ENCODE peak calls at places on chromosomes 7 and 10, in seven cellular contexts. X is left ventricle myocardium inferior, Z is neural crest cell, U is KG1, A is caudate nucleus, O is A172, Q is astrocyte of the spinal cord. J is an unnamed sample.

GRCh38 chr10:72375585-72375984 is 20.9 kb upstream of the DNAJB12 start:
- DNase-seq in X (no peak), Z (no peak), Q (no peak), A (peak; percentile 8), O (peak; percentile 13), U (no peak), J (peak; percentile 55)

GRCh38 chr10:90777614-90778013 is 80.2 kb downstream of the HTR7 start:
- DNase-seq in A (no peak), Z (no peak), X (no peak), U (no peak), O (no peak), Q (no peak), J (no peak)

GRCh38 chr7:132418840-132419239 is 157.4 kb downstream of the PLXNA4 start:
- DNase-seq in Q (no peak), Z (no peak), A (no peak), O (no peak), X (no peak), U (no peak), J (no peak)

GRCh38 chr7:8068892-8069686 is 100.5 kb downstream of the GLCCI1 start:
- DNase-seq in O (no peak), Z (no peak), X (peak; percentile 28), Q (no peak), A (peak; percentile 18), U (no peak), J (no peak)

GRCh38 chr10:128044961-128045832 is 81.0 kb downstream of the MKI67 start:
- DNase-seq in U (no peak), X (no peak), Q (no peak), Z (no peak), A (no peak), O (no peak), J (no peak)

GRCh38 chr7:44617225-44617885 is 10.9 kb downstream of the OGDH start:
- DNase-seq in O (peak; percentile 43), A (no peak), Z (no peak), Q (peak; percentile 64), X (no peak), U (no peak), J (no peak)

GRCh38 chr10:100985336-100985735 is 2.0 kb downstream of the MRPL43 start:
- DNase-seq in Z (no peak), X (no peak), Q (no peak), O (no peak), U (no peak), A (no peak), J (no peak)

GRCh38 chr10:35640474-35640873 is 1.6 kb downstream of the FZD8 start:
- DNase-seq in O (peak; percentile 38), U (no peak), Q (peak; percentile 66), A (no peak), Z (peak; percentile 61), X (peak; percentile 69), J (peak; percentile 73)

GRCh38 chr7:84506151-84506550 is 311.6 kb upstream of the SEMA3A start:
- DNase-seq in U (no peak), X (no peak), Q (no peak), O (no peak), Z (no peak), A (no peak), J (no peak)

GRCh38 chr10:7551891-7552731 is 114.7 kb downstream of the ITIH5 start:
- DNase-seq in X (peak; percentile 55), U (no peak), Z (no peak), O (no peak), A (no peak), Q (no peak), J (no peak)

GRCh38 chr7:3844545-3845151 is 543.6 kb downstream of the SDK1 start:
- DNase-seq in Z (no peak), X (no peak), A (no peak), U (no peak), O (no peak), Q (no peak), J (no peak)

GRCh38 chr10:132636358-132636757 is 98.8 kb downstream of the INPP5A start:
- DNase-seq in X (peak; percentile 15), O (no peak), U (no peak), Q (no peak), A (no peak), Z (no peak), J (no peak)

GRCh38 chr7:12570529-12571461 is at the start of gene SCIN:
- DNase-seq in Q (peak; percentile 17), X (peak; percentile 22), Z (peak; percentile 22), O (no peak), A (no peak), U (no peak), J (peak; percentile 61)

GRCh38 chr10:68156373-68157185 is 47.3 kb downstream of the MYPN start:
- DNase-seq in A (peak; percentile 20), Q (peak; percentile 75), U (peak; percentile 3), X (no peak), O (peak; percentile 76), Z (peak; percentile 36), J (peak; percentile 78)

GRCh38 chr7:142357953-142358520 is 100.2 kb upstream of the PRSS58 start:
- DNase-seq in U (peak; percentile 4), Z (no peak), X (no peak), O (peak; percentile 64), Q (peak; percentile 72), A (peak; percentile 30), J (peak; percentile 82)

GRCh38 chr7:30804078-30804661 is 33.0 kb downstream of the MINDY4 start:
- DNase-seq in U (no peak), O (peak; percentile 95), Q (peak; percentile 93), Z (no peak), X (no peak), A (no peak), J (no peak)

GRCh38 chr10:55742487-55742886 is 618.6 kb downstream of the ZWINT start:
- DNase-seq in A (no peak), X (no peak), Z (no peak), U (no peak), O (no peak), Q (no peak), J (peak; percentile 3)

GRCh38 chr7:34096135-34096775 is 190.9 kb downstream of the BMPER start:
- DNase-seq in Z (no peak), O (peak; percentile 23), U (no peak), Q (peak; percentile 88), X (peak; percentile 65), A (no peak), J (no peak)

GRCh38 chr7:150382844-150383225 is 3.7 kb downstream of the ZNF775 start:
- DNase-seq in X (no peak), Q (no peak), Z (no peak), U (no peak), O (no peak), A (no peak), J (no peak)

GRCh38 chr7:104943502-104944343 is 70.3 kb upstream of the KMT2E start:
- DNase-seq in Q (peak; percentile 71), Z (no peak), O (peak; percentile 97), U (no peak), X (peak; percentile 40), A (no peak), J (no peak)